ENCODE peak calls at places on chromosomes 13 and 19, in four cellular contexts. One of them, this sample, is unnamed.

GRCh38 chr13:43425234-43425633 is 361.5 kb downstream of the ENOX1 start:
- DNase-seq in Ammon's horn: no peak
- DNase-seq in NAMALWA: no peak
- DNase-seq in left ventricle myocardium superior: no peak
- DNase-seq in this sample: no peak

GRCh38 chr19:17456127-17456526 is 4.6 kb downstream of the NXNL1 start:
- DNase-seq in Ammon's horn: no peak
- DNase-seq in NAMALWA: no peak
- DNase-seq in left ventricle myocardium superior: no peak
- DNase-seq in this sample: no peak

GRCh38 chr19:2064788-2065524 is 13.9 kb upstream of the MKNK2 start:
- DNase-seq in Ammon's horn: peak
- DNase-seq in NAMALWA: no peak
- DNase-seq in left ventricle myocardium superior: peak
- DNase-seq in this sample: no peak

GRCh38 chr13:49540552-49540951 is 44.8 kb downstream of the PHF11 start:
- DNase-seq in Ammon's horn: peak
- DNase-seq in NAMALWA: peak
- DNase-seq in left ventricle myocardium superior: no peak
- DNase-seq in this sample: no peak

GRCh38 chr19:55179570-55180484 is at the start of gene SYT5:
- DNase-seq in Ammon's horn: no peak
- DNase-seq in NAMALWA: no peak
- DNase-seq in left ventricle myocardium superior: peak
- DNase-seq in this sample: peak

GRCh38 chr13:41995946-41996345 is 35.0 kb upstream of the VWA8 start:
- DNase-seq in Ammon's horn: no peak
- DNase-seq in NAMALWA: no peak
- DNase-seq in left ventricle myocardium superior: no peak
- DNase-seq in this sample: no peak

GRCh38 chr19:31451686-31452325 is 102.6 kb upstream of the TSHZ3 start:
- DNase-seq in Ammon's horn: no peak
- DNase-seq in NAMALWA: no peak
- DNase-seq in left ventricle myocardium superior: no peak
- DNase-seq in this sample: no peak

GRCh38 chr13:23330356-23330755 is 103.1 kb downstream of the SACS start:
- DNase-seq in Ammon's horn: no peak
- DNase-seq in NAMALWA: no peak
- DNase-seq in left ventricle myocardium superior: no peak
- DNase-seq in this sample: no peak

GRCh38 chr13:83827338-83827737 is 54.9 kb downstream of the SLITRK1 start:
- DNase-seq in Ammon's horn: no peak
- DNase-seq in NAMALWA: no peak
- DNase-seq in left ventricle myocardium superior: no peak
- DNase-seq in this sample: no peak

GRCh38 chr19:27972291-27973040 is 1240.5 kb downstream of the UQCRFS1 start:
- DNase-seq in Ammon's horn: no peak
- DNase-seq in NAMALWA: no peak
- DNase-seq in left ventricle myocardium superior: no peak
- DNase-seq in this sample: no peak

GRCh38 chr19:38224014-38224862 is at the start of gene DPF1:
- DNase-seq in Ammon's horn: peak
- DNase-seq in NAMALWA: peak
- DNase-seq in left ventricle myocardium superior: peak
- DNase-seq in this sample: peak

GRCh38 chr13:30362869-30363268 is 55.5 kb upstream of the KATNAL1 start:
- DNase-seq in Ammon's horn: no peak
- DNase-seq in NAMALWA: no peak
- DNase-seq in left ventricle myocardium superior: peak
- DNase-seq in this sample: no peak

GRCh38 chr19:21655540-21656126 is 111.7 kb downstream of the ZNF100 start:
- DNase-seq in Ammon's horn: no peak
- DNase-seq in NAMALWA: no peak
- DNase-seq in left ventricle myocardium superior: no peak
- DNase-seq in this sample: no peak

GRCh38 chr19:37906868-37907734 is at the start of gene SIPA1L3:
- DNase-seq in Ammon's horn: peak
- DNase-seq in NAMALWA: peak
- DNase-seq in left ventricle myocardium superior: peak
- DNase-seq in this sample: peak

GRCh38 chr13:31972453-31972852 is 59.1 kb upstream of the FRY start:
- DNase-seq in Ammon's horn: no peak
- DNase-seq in NAMALWA: no peak
- DNase-seq in left ventricle myocardium superior: no peak
- DNase-seq in this sample: no peak

GRCh38 chr13:114111577-114111976 is 20.8 kb downstream of the RASA3 start:
- DNase-seq in Ammon's horn: no peak
- DNase-seq in NAMALWA: peak
- DNase-seq in left ventricle myocardium superior: no peak
- DNase-seq in this sample: no peak

GRCh38 chr19:10115392-10116084 is 4.0 kb downstream of the P2RY11 start:
- DNase-seq in Ammon's horn: no peak
- DNase-seq in NAMALWA: no peak
- DNase-seq in left ventricle myocardium superior: no peak
- DNase-seq in this sample: no peak

GRCh38 chr13:113926951-113927660 is 46.8 kb downstream of the C13orf46 start:
- DNase-seq in Ammon's horn: no peak
- DNase-seq in NAMALWA: no peak
- DNase-seq in left ventricle myocardium superior: peak
- DNase-seq in this sample: no peak

GRCh38 chr13:108993346-108993745 is 363.9 kb downstream of the MYO16 start:
- DNase-seq in Ammon's horn: no peak
- DNase-seq in NAMALWA: no peak
- DNase-seq in left ventricle myocardium superior: no peak
- DNase-seq in this sample: no peak

GRCh38 chr13:65605386-65605785 is 1624.8 kb downstream of the PCDH9 start:
- DNase-seq in Ammon's horn: no peak
- DNase-seq in NAMALWA: no peak
- DNase-seq in left ventricle myocardium superior: no peak
- DNase-seq in this sample: no peak

GRCh38 chr19:18204394-18205179 is 745 bp upstream of the RAB3A start:
- DNase-seq in Ammon's horn: no peak
- DNase-seq in NAMALWA: no peak
- DNase-seq in left ventricle myocardium superior: no peak
- DNase-seq in this sample: peak